ENCODE peak calls at places on chromosomes 5 and 9, in ten cellular contexts. One of them, this sample, is unnamed.

GRCh38 chr5:157198277-157199058 is 17.8 kb downstream of the ITK start:
- DNase-seq in gastrocnemius medialis: no peak
- DNase-seq in tibial nerve: no peak
- DNase-seq in GM06990: no peak
- DNase-seq in thyroid gland: no peak
- DNase-seq in choroid plexus epithelial cell: no peak
- DNase-seq in activated B cell treated with CpG ODN at 0.5 μM for 24 hours: no peak
- DNase-seq in cardiac muscle cell: no peak
- DNase-seq in A549: no peak
- DNase-seq in uterus: no peak
- DNase-seq in this sample: no peak

GRCh38 chr5:112492291-112492690 is 73.2 kb upstream of the EPB41L4A start:
- DNase-seq in activated B cell treated with CpG ODN at 0.5 μM for 24 hours: no peak
- DNase-seq in A549: peak
- DNase-seq in choroid plexus epithelial cell: peak
- DNase-seq in cardiac muscle cell: peak
- DNase-seq in GM06990: peak
- DNase-seq in gastrocnemius medialis: no peak
- DNase-seq in thyroid gland: peak
- DNase-seq in uterus: no peak
- DNase-seq in tibial nerve: no peak
- DNase-seq in this sample: peak

GRCh38 chr5:72271696-72272095 is 48.3 kb downstream of the MRPS27 start:
- DNase-seq in GM06990: no peak
- DNase-seq in gastrocnemius medialis: no peak
- DNase-seq in A549: no peak
- DNase-seq in activated B cell treated with CpG ODN at 0.5 μM for 24 hours: no peak
- DNase-seq in uterus: peak
- DNase-seq in choroid plexus epithelial cell: no peak
- DNase-seq in thyroid gland: no peak
- DNase-seq in cardiac muscle cell: no peak
- DNase-seq in tibial nerve: no peak
- DNase-seq in this sample: no peak

GRCh38 chr5:140633081-140633471 is at the start of gene CD14:
- DNase-seq in choroid plexus epithelial cell: peak
- DNase-seq in uterus: no peak
- DNase-seq in thyroid gland: no peak
- DNase-seq in A549: peak
- DNase-seq in activated B cell treated with CpG ODN at 0.5 μM for 24 hours: no peak
- DNase-seq in gastrocnemius medialis: peak
- DNase-seq in GM06990: no peak
- DNase-seq in tibial nerve: no peak
- DNase-seq in cardiac muscle cell: no peak
- DNase-seq in this sample: peak

GRCh38 chr9:80177949-80178480 is 606.2 kb downstream of the TLE4 start:
- DNase-seq in GM06990: no peak
- DNase-seq in tibial nerve: no peak
- DNase-seq in cardiac muscle cell: no peak
- DNase-seq in choroid plexus epithelial cell: no peak
- DNase-seq in A549: no peak
- DNase-seq in thyroid gland: no peak
- DNase-seq in gastrocnemius medialis: no peak
- DNase-seq in uterus: no peak
- DNase-seq in activated B cell treated with CpG ODN at 0.5 μM for 24 hours: no peak
- DNase-seq in this sample: no peak

GRCh38 chr9:114317665-114318357 is 5.1 kb upstream of the ORM1 start:
- DNase-seq in cardiac muscle cell: no peak
- DNase-seq in A549: peak
- DNase-seq in thyroid gland: no peak
- DNase-seq in activated B cell treated with CpG ODN at 0.5 μM for 24 hours: no peak
- DNase-seq in choroid plexus epithelial cell: peak
- DNase-seq in gastrocnemius medialis: no peak
- DNase-seq in tibial nerve: no peak
- DNase-seq in uterus: peak
- DNase-seq in GM06990: no peak
- DNase-seq in this sample: peak

GRCh38 chr5:160076997-160077396 is 42.3 kb downstream of the PWWP2A start:
- DNase-seq in tibial nerve: no peak
- DNase-seq in uterus: no peak
- DNase-seq in gastrocnemius medialis: no peak
- DNase-seq in GM06990: no peak
- DNase-seq in activated B cell treated with CpG ODN at 0.5 μM for 24 hours: no peak
- DNase-seq in A549: no peak
- DNase-seq in cardiac muscle cell: no peak
- DNase-seq in choroid plexus epithelial cell: no peak
- DNase-seq in thyroid gland: no peak
- DNase-seq in this sample: no peak

GRCh38 chr9:85262333-85262732 is 479.4 kb downstream of the AGTPBP1 start:
- DNase-seq in cardiac muscle cell: no peak
- DNase-seq in uterus: no peak
- DNase-seq in gastrocnemius medialis: no peak
- DNase-seq in tibial nerve: no peak
- DNase-seq in choroid plexus epithelial cell: no peak
- DNase-seq in A549: no peak
- DNase-seq in activated B cell treated with CpG ODN at 0.5 μM for 24 hours: no peak
- DNase-seq in thyroid gland: no peak
- DNase-seq in GM06990: no peak
- DNase-seq in this sample: no peak

GRCh38 chr5:15499528-15500325 is at the start of gene FBXL7:
- DNase-seq in cardiac muscle cell: peak
- DNase-seq in thyroid gland: peak
- DNase-seq in tibial nerve: peak
- DNase-seq in GM06990: peak
- DNase-seq in uterus: peak
- DNase-seq in A549: peak
- DNase-seq in choroid plexus epithelial cell: peak
- DNase-seq in activated B cell treated with CpG ODN at 0.5 μM for 24 hours: no peak
- DNase-seq in gastrocnemius medialis: peak
- DNase-seq in this sample: no peak

GRCh38 chr9:132350861-132351315 is 3.9 kb downstream of the SETX start:
- DNase-seq in thyroid gland: no peak
- DNase-seq in tibial nerve: no peak
- DNase-seq in uterus: no peak
- DNase-seq in A549: no peak
- DNase-seq in activated B cell treated with CpG ODN at 0.5 μM for 24 hours: no peak
- DNase-seq in gastrocnemius medialis: no peak
- DNase-seq in cardiac muscle cell: no peak
- DNase-seq in choroid plexus epithelial cell: peak
- DNase-seq in GM06990: peak
- DNase-seq in this sample: no peak

GRCh38 chr9:117734523-117735314 is 30.5 kb downstream of the TLR4 start:
- DNase-seq in A549: no peak
- DNase-seq in choroid plexus epithelial cell: peak
- DNase-seq in uterus: no peak
- DNase-seq in activated B cell treated with CpG ODN at 0.5 μM for 24 hours: no peak
- DNase-seq in cardiac muscle cell: no peak
- DNase-seq in gastrocnemius medialis: no peak
- DNase-seq in thyroid gland: no peak
- DNase-seq in GM06990: no peak
- DNase-seq in tibial nerve: no peak
- DNase-seq in this sample: no peak

GRCh38 chr5:34455096-34455495 is 201.0 kb upstream of the RAI14 start:
- DNase-seq in A549: no peak
- DNase-seq in cardiac muscle cell: no peak
- DNase-seq in uterus: no peak
- DNase-seq in thyroid gland: no peak
- DNase-seq in gastrocnemius medialis: no peak
- DNase-seq in activated B cell treated with CpG ODN at 0.5 μM for 24 hours: no peak
- DNase-seq in choroid plexus epithelial cell: no peak
- DNase-seq in tibial nerve: no peak
- DNase-seq in GM06990: no peak
- DNase-seq in this sample: no peak

GRCh38 chr5:34450338-34450737 is 205.8 kb upstream of the RAI14 start:
- DNase-seq in cardiac muscle cell: no peak
- DNase-seq in tibial nerve: no peak
- DNase-seq in uterus: no peak
- DNase-seq in gastrocnemius medialis: no peak
- DNase-seq in activated B cell treated with CpG ODN at 0.5 μM for 24 hours: no peak
- DNase-seq in thyroid gland: no peak
- DNase-seq in choroid plexus epithelial cell: no peak
- DNase-seq in A549: no peak
- DNase-seq in GM06990: no peak
- DNase-seq in this sample: no peak

GRCh38 chr5:34449639-34450038 is 206.5 kb upstream of the RAI14 start:
- DNase-seq in choroid plexus epithelial cell: no peak
- DNase-seq in thyroid gland: no peak
- DNase-seq in gastrocnemius medialis: no peak
- DNase-seq in tibial nerve: no peak
- DNase-seq in activated B cell treated with CpG ODN at 0.5 μM for 24 hours: no peak
- DNase-seq in A549: no peak
- DNase-seq in GM06990: no peak
- DNase-seq in uterus: no peak
- DNase-seq in cardiac muscle cell: no peak
- DNase-seq in this sample: no peak

GRCh38 chr5:34447424-34447823 is 208.7 kb upstream of the RAI14 start:
- DNase-seq in A549: no peak
- DNase-seq in choroid plexus epithelial cell: no peak
- DNase-seq in GM06990: no peak
- DNase-seq in cardiac muscle cell: no peak
- DNase-seq in thyroid gland: no peak
- DNase-seq in uterus: no peak
- DNase-seq in activated B cell treated with CpG ODN at 0.5 μM for 24 hours: no peak
- DNase-seq in gastrocnemius medialis: no peak
- DNase-seq in tibial nerve: no peak
- DNase-seq in this sample: no peak

GRCh38 chr5:34452170-34452828 is 203.8 kb upstream of the RAI14 start:
- DNase-seq in gastrocnemius medialis: no peak
- DNase-seq in choroid plexus epithelial cell: peak
- DNase-seq in A549: no peak
- DNase-seq in GM06990: no peak
- DNase-seq in activated B cell treated with CpG ODN at 0.5 μM for 24 hours: no peak
- DNase-seq in cardiac muscle cell: peak
- DNase-seq in tibial nerve: no peak
- DNase-seq in uterus: no peak
- DNase-seq in thyroid gland: no peak
- DNase-seq in this sample: peak
- TF ChIP-seq CTCF in gastrocnemius medialis: no peak
- TF ChIP-seq CTCF in choroid plexus epithelial cell: peak
- TF ChIP-seq CTCF in A549: no peak
- TF ChIP-seq CTCF in GM06990: peak
- TF ChIP-seq CTCF in activated B cell treated with CpG ODN at 0.5 μM for 24 hours: no peak
- TF ChIP-seq CTCF in cardiac muscle cell: peak
- TF ChIP-seq CTCF in tibial nerve: no peak
- TF ChIP-seq CTCF in uterus: no peak
- TF ChIP-seq CTCF in thyroid gland: no peak
- TF ChIP-seq CTCF in this sample: peak

GRCh38 chr9:136569526-136570148 is 23.8 kb upstream of the NOTCH1 start:
- DNase-seq in A549: no peak
- DNase-seq in cardiac muscle cell: no peak
- DNase-seq in activated B cell treated with CpG ODN at 0.5 μM for 24 hours: no peak
- DNase-seq in choroid plexus epithelial cell: no peak
- DNase-seq in thyroid gland: no peak
- DNase-seq in gastrocnemius medialis: no peak
- DNase-seq in uterus: no peak
- DNase-seq in tibial nerve: no peak
- DNase-seq in GM06990: no peak
- DNase-seq in this sample: no peak
- TF ChIP-seq CTCF in A549: no peak
- TF ChIP-seq CTCF in cardiac muscle cell: no peak
- TF ChIP-seq CTCF in activated B cell treated with CpG ODN at 0.5 μM for 24 hours: no peak
- TF ChIP-seq CTCF in choroid plexus epithelial cell: no peak
- TF ChIP-seq CTCF in thyroid gland: no peak
- TF ChIP-seq CTCF in gastrocnemius medialis: no peak
- TF ChIP-seq CTCF in uterus: no peak
- TF ChIP-seq CTCF in tibial nerve: no peak
- TF ChIP-seq CTCF in GM06990: no peak
- TF ChIP-seq CTCF in this sample: no peak

GRCh38 chr5:169911448-169912212 is 68.7 kb downstream of the INSYN2B start:
- DNase-seq in GM06990: no peak
- DNase-seq in gastrocnemius medialis: no peak
- DNase-seq in thyroid gland: no peak
- DNase-seq in tibial nerve: no peak
- DNase-seq in uterus: no peak
- DNase-seq in activated B cell treated with CpG ODN at 0.5 μM for 24 hours: no peak
- DNase-seq in A549: peak
- DNase-seq in choroid plexus epithelial cell: no peak
- DNase-seq in cardiac muscle cell: no peak
- DNase-seq in this sample: peak

GRCh38 chr5:169914766-169915165 is 65.5 kb downstream of the INSYN2B start:
- DNase-seq in activated B cell treated with CpG ODN at 0.5 μM for 24 hours: no peak
- DNase-seq in gastrocnemius medialis: peak
- DNase-seq in cardiac muscle cell: peak
- DNase-seq in tibial nerve: peak
- DNase-seq in A549: no peak
- DNase-seq in uterus: no peak
- DNase-seq in thyroid gland: peak
- DNase-seq in GM06990: no peak
- DNase-seq in choroid plexus epithelial cell: peak
- DNase-seq in this sample: peak

GRCh38 chr5:169909945-169910344 is 70.3 kb downstream of the INSYN2B start:
- DNase-seq in GM06990: no peak
- DNase-seq in thyroid gland: no peak
- DNase-seq in uterus: no peak
- DNase-seq in choroid plexus epithelial cell: no peak
- DNase-seq in A549: no peak
- DNase-seq in activated B cell treated with CpG ODN at 0.5 μM for 24 hours: no peak
- DNase-seq in tibial nerve: no peak
- DNase-seq in gastrocnemius medialis: no peak
- DNase-seq in cardiac muscle cell: no peak
- DNase-seq in this sample: no peak

GRCh38 chr5:169910393-169910792 is 69.9 kb downstream of the INSYN2B start:
- DNase-seq in gastrocnemius medialis: no peak
- DNase-seq in thyroid gland: no peak
- DNase-seq in cardiac muscle cell: no peak
- DNase-seq in GM06990: no peak
- DNase-seq in choroid plexus epithelial cell: no peak
- DNase-seq in tibial nerve: no peak
- DNase-seq in activated B cell treated with CpG ODN at 0.5 μM for 24 hours: no peak
- DNase-seq in A549: no peak
- DNase-seq in uterus: no peak
- DNase-seq in this sample: no peak

DNA sequence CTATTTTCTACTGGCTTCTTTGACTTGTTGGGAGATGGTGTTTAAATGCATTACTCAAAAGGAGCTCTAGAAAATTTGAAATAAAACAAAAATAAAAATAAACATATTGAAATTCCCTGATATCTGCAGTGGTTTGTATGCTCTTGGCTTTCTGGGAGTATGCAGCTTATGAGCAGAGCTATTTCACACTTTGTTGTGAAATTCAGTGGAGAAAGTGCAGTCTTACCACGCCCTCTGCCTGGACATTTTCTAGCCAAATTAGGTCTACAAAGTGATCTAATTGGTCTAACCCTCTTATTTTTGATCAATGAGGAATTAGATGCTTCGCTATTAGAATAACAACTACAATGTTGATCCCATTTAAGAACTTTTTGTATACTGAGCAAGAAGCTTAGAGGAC is 66.8 kb downstream of the INSYN2B start:
- DNase-seq in uterus: no peak
- DNase-seq in A549: no peak
- DNase-seq in GM06990: no peak
- DNase-seq in activated B cell treated with CpG ODN at 0.5 μM for 24 hours: no peak
- DNase-seq in choroid plexus epithelial cell: no peak
- DNase-seq in thyroid gland: no peak
- DNase-seq in tibial nerve: no peak
- DNase-seq in gastrocnemius medialis: no peak
- DNase-seq in cardiac muscle cell: no peak
- DNase-seq in this sample: peak
- TF ChIP-seq CTCF in uterus: no peak
- TF ChIP-seq CTCF in A549: no peak
- TF ChIP-seq CTCF in GM06990: no peak
- TF ChIP-seq CTCF in activated B cell treated with CpG ODN at 0.5 μM for 24 hours: no peak
- TF ChIP-seq CTCF in choroid plexus epithelial cell: no peak
- TF ChIP-seq CTCF in thyroid gland: no peak
- TF ChIP-seq CTCF in tibial nerve: no peak
- TF ChIP-seq CTCF in gastrocnemius medialis: no peak
- TF ChIP-seq CTCF in cardiac muscle cell: no peak
- TF ChIP-seq CTCF in this sample: no peak

GRCh38 chr9:136021891-136022681 is 60.9 kb upstream of the UBAC1 start:
- DNase-seq in activated B cell treated with CpG ODN at 0.5 μM for 24 hours: no peak
- DNase-seq in cardiac muscle cell: no peak
- DNase-seq in choroid plexus epithelial cell: no peak
- DNase-seq in gastrocnemius medialis: peak
- DNase-seq in tibial nerve: no peak
- DNase-seq in thyroid gland: no peak
- DNase-seq in uterus: peak
- DNase-seq in GM06990: no peak
- DNase-seq in A549: no peak
- DNase-seq in this sample: no peak
- TF ChIP-seq CTCF in activated B cell treated with CpG ODN at 0.5 μM for 24 hours: no peak
- TF ChIP-seq CTCF in cardiac muscle cell: no peak
- TF ChIP-seq CTCF in choroid plexus epithelial cell: peak
- TF ChIP-seq CTCF in gastrocnemius medialis: no peak
- TF ChIP-seq CTCF in tibial nerve: no peak
- TF ChIP-seq CTCF in thyroid gland: no peak
- TF ChIP-seq CTCF in uterus: no peak
- TF ChIP-seq CTCF in GM06990: no peak
- TF ChIP-seq CTCF in A549: no peak
- TF ChIP-seq CTCF in this sample: no peak

This sample was measured in MCF 10A.